ENCODE peak calls at places on chromosomes 1 and 21, in nine cellular contexts. One of them, this sample, is unnamed. For H3K36me3, the result is how much of the 10 kb centered on the place peaks cover.

GRCh38 chr1:172697463-172698100 is 38.7 kb downstream of the FASLG start:
- DNase-seq in mucosa of descending colon: no peak
- DNase-seq in RWPE2: no peak
- DNase-seq in left ventricle myocardium inferior: no peak
- DNase-seq in heart right ventricle: no peak
- DNase-seq in ovary: no peak
- DNase-seq in CD8-positive, alpha-beta T cell: no peak
- DNase-seq in left lung: no peak
- DNase-seq in colonic mucosa: no peak
- DNase-seq in this sample: peak

GRCh38 chr1:46303872-46304326 is 401 bp downstream of the UQCRH start:
- DNase-seq in ovary: no peak
- DNase-seq in CD8-positive, alpha-beta T cell: no peak
- DNase-seq in RWPE2: no peak
- DNase-seq in colonic mucosa: peak
- DNase-seq in left ventricle myocardium inferior: no peak
- DNase-seq in heart right ventricle: no peak
- DNase-seq in left lung: no peak
- DNase-seq in mucosa of descending colon: no peak
- DNase-seq in this sample: no peak

GRCh38 chr1:92425617-92426016 is 61.1 kb downstream of the GFI1 start:
- DNase-seq in heart right ventricle: no peak
- DNase-seq in ovary: no peak
- DNase-seq in mucosa of descending colon: no peak
- DNase-seq in left ventricle myocardium inferior: no peak
- DNase-seq in RWPE2: no peak
- DNase-seq in colonic mucosa: no peak
- DNase-seq in CD8-positive, alpha-beta T cell: no peak
- DNase-seq in left lung: no peak
- DNase-seq in this sample: no peak

GRCh38 chr1:22773981-22774471 is 63.4 kb downstream of the EPHB2 start:
- DNase-seq in left lung: peak
- DNase-seq in RWPE2: no peak
- DNase-seq in ovary: peak
- DNase-seq in mucosa of descending colon: peak
- DNase-seq in left ventricle myocardium inferior: peak
- DNase-seq in heart right ventricle: peak
- DNase-seq in CD8-positive, alpha-beta T cell: no peak
- DNase-seq in colonic mucosa: peak
- DNase-seq in this sample: no peak

GRCh38 chr1:100313382-100313781 is 38.9 kb upstream of the CDC14A start:
- DNase-seq in ovary: no peak
- DNase-seq in mucosa of descending colon: no peak
- DNase-seq in RWPE2: no peak
- DNase-seq in colonic mucosa: no peak
- DNase-seq in heart right ventricle: no peak
- DNase-seq in left ventricle myocardium inferior: no peak
- DNase-seq in left lung: no peak
- DNase-seq in CD8-positive, alpha-beta T cell: no peak
- DNase-seq in this sample: no peak

GRCh38 chr1:66231162-66232077 is 302.5 kb upstream of the SGIP1 start:
- DNase-seq in heart right ventricle: no peak
- DNase-seq in colonic mucosa: no peak
- DNase-seq in CD8-positive, alpha-beta T cell: no peak
- DNase-seq in RWPE2: no peak
- DNase-seq in ovary: no peak
- DNase-seq in mucosa of descending colon: no peak
- DNase-seq in left lung: no peak
- DNase-seq in left ventricle myocardium inferior: no peak
- DNase-seq in this sample: no peak

GRCh38 chr1:21384620-21385019 is 55.3 kb upstream of the NBPF3 start:
- DNase-seq in RWPE2: no peak
- DNase-seq in colonic mucosa: no peak
- DNase-seq in mucosa of descending colon: no peak
- DNase-seq in left ventricle myocardium inferior: no peak
- DNase-seq in CD8-positive, alpha-beta T cell: no peak
- DNase-seq in left lung: no peak
- DNase-seq in ovary: no peak
- DNase-seq in heart right ventricle: no peak
- DNase-seq in this sample: peak

GRCh38 chr1:111754964-111755320 is 759 bp upstream of the DDX20 start:
- DNase-seq in RWPE2: no peak
- DNase-seq in ovary: no peak
- DNase-seq in left ventricle myocardium inferior: no peak
- DNase-seq in colonic mucosa: peak
- DNase-seq in mucosa of descending colon: peak
- DNase-seq in CD8-positive, alpha-beta T cell: peak
- DNase-seq in left lung: peak
- DNase-seq in heart right ventricle: peak
- DNase-seq in this sample: no peak

GRCh38 chr1:23916209-23917131 is 3.3 kb upstream of the CNR2 start:
- DNase-seq in colonic mucosa: peak
- DNase-seq in CD8-positive, alpha-beta T cell: peak
- DNase-seq in left lung: peak
- DNase-seq in left ventricle myocardium inferior: peak
- DNase-seq in heart right ventricle: peak
- DNase-seq in mucosa of descending colon: peak
- DNase-seq in RWPE2: no peak
- DNase-seq in ovary: peak
- DNase-seq in this sample: peak

DNA sequence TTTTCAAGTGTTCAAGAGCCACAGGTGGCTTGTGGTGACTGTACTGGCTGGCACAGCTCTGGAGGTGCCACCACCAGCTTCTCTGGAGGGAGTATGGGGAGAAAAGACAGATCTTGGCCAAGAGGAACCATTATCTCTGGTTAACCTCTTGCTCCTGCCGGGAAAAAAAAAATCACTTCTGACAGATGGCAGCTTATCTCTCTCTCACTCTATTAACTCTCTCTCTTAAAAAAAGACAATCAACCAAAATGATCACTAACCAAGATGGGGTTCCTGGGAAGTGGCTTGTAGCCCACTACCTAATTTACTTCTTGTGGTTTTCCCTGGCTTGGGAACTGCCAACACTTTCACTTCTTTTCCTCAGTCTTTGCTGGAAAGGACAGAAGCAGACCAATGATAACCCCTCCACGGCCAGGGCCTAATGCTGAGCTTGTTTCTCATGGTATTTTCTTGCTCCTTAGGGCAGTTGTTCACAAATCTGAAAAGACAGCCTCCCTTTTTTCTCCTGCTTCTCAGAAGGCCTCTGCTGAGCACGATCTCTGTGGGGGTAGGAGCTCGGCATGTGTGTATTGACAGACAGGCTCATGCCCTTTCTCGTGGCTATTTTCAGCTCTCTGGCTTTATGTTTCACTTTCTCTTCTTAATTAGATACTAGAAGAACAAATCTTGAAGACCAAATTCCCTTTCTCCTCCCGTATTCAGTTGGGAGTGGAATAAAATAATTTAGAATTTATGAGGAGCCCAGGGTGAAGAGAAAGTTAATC is 950 bp upstream of the RIIAD1 start:
- DNase-seq in colonic mucosa: no peak
- DNase-seq in ovary: no peak
- DNase-seq in mucosa of descending colon: no peak
- DNase-seq in left ventricle myocardium inferior: no peak
- DNase-seq in left lung: no peak
- DNase-seq in RWPE2: no peak
- DNase-seq in heart right ventricle: no peak
- DNase-seq in CD8-positive, alpha-beta T cell: no peak
- DNase-seq in this sample: no peak
- H3K4me3 ChIP-seq in colonic mucosa: peak
- H3K4me3 ChIP-seq in ovary: peak
- H3K4me3 ChIP-seq in mucosa of descending colon: no peak
- H3K4me3 ChIP-seq in left ventricle myocardium inferior: peak
- H3K4me3 ChIP-seq in left lung: peak
- H3K4me3 ChIP-seq in RWPE2: no peak
- H3K4me3 ChIP-seq in heart right ventricle: peak
- H3K4me3 ChIP-seq in CD8-positive, alpha-beta T cell: peak
- H3K4me3 ChIP-seq in this sample: peak

DNA sequence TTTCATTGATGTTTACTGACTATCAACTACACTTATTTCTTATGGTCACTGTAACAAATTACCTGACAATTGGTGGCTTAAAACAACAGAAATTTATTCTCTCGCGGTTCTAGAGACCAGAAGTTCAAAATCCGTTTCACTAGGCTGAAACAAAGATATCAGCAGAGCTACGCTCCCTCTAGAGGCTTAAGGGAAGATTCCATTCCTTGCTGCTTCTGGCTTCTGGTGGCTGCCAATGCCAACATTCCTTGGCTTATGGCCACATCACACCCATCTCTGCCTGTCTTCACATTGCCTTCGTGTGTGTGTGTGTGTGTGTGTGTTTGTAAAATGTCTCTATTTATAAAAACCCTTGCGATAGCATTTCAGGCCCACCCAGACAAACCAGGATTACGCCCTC is 66.4 kb downstream of the LMX1A start:
- DNase-seq in CD8-positive, alpha-beta T cell: no peak
- DNase-seq in mucosa of descending colon: no peak
- DNase-seq in ovary: no peak
- DNase-seq in left lung: no peak
- DNase-seq in RWPE2: no peak
- DNase-seq in heart right ventricle: no peak
- DNase-seq in left ventricle myocardium inferior: no peak
- DNase-seq in colonic mucosa: no peak
- DNase-seq in this sample: no peak
- TF ChIP-seq CTCF in CD8-positive, alpha-beta T cell: no peak
- TF ChIP-seq CTCF in mucosa of descending colon: no peak
- TF ChIP-seq CTCF in ovary: no peak
- TF ChIP-seq CTCF in left lung: no peak
- TF ChIP-seq CTCF in RWPE2: no peak
- TF ChIP-seq CTCF in heart right ventricle: no peak
- TF ChIP-seq CTCF in left ventricle myocardium inferior: no peak
- TF ChIP-seq CTCF in colonic mucosa: no peak
- TF ChIP-seq CTCF in this sample: peak

GRCh38 chr1:43449708-43450069 is 4.0 kb downstream of the HYI start:
- DNase-seq in CD8-positive, alpha-beta T cell: no peak
- DNase-seq in colonic mucosa: no peak
- DNase-seq in left lung: no peak
- DNase-seq in heart right ventricle: no peak
- DNase-seq in RWPE2: no peak
- DNase-seq in left ventricle myocardium inferior: no peak
- DNase-seq in ovary: no peak
- DNase-seq in mucosa of descending colon: no peak
- DNase-seq in this sample: no peak
- H3K36me3 ChIP-seq in CD8-positive, alpha-beta T cell: under half
- H3K36me3 ChIP-seq in colonic mucosa: under half
- H3K36me3 ChIP-seq in left lung: under half
- H3K36me3 ChIP-seq in heart right ventricle: half or more
- H3K36me3 ChIP-seq in RWPE2: half or more
- H3K36me3 ChIP-seq in left ventricle myocardium inferior: half or more
- H3K36me3 ChIP-seq in ovary: under half
- H3K36me3 ChIP-seq in mucosa of descending colon: under half
- H3K36me3 ChIP-seq in this sample: under half

GRCh38 chr1:109886827-109887226 is 23.8 kb upstream of the CSF1 start:
- DNase-seq in mucosa of descending colon: no peak
- DNase-seq in heart right ventricle: no peak
- DNase-seq in colonic mucosa: no peak
- DNase-seq in left lung: no peak
- DNase-seq in left ventricle myocardium inferior: no peak
- DNase-seq in ovary: no peak
- DNase-seq in RWPE2: no peak
- DNase-seq in CD8-positive, alpha-beta T cell: no peak
- DNase-seq in this sample: no peak
- H3K4me3 ChIP-seq in mucosa of descending colon: no peak
- H3K4me3 ChIP-seq in heart right ventricle: no peak
- H3K4me3 ChIP-seq in colonic mucosa: no peak
- H3K4me3 ChIP-seq in left lung: no peak
- H3K4me3 ChIP-seq in left ventricle myocardium inferior: no peak
- H3K4me3 ChIP-seq in ovary: no peak
- H3K4me3 ChIP-seq in RWPE2: no peak
- H3K4me3 ChIP-seq in CD8-positive, alpha-beta T cell: no peak
- H3K4me3 ChIP-seq in this sample: no peak

GRCh38 chr1:154575951-154576566 is 8.5 kb downstream of the CHRNB2 start:
- DNase-seq in colonic mucosa: no peak
- DNase-seq in mucosa of descending colon: no peak
- DNase-seq in ovary: no peak
- DNase-seq in left lung: no peak
- DNase-seq in CD8-positive, alpha-beta T cell: no peak
- DNase-seq in RWPE2: no peak
- DNase-seq in heart right ventricle: no peak
- DNase-seq in left ventricle myocardium inferior: no peak
- DNase-seq in this sample: no peak
- TF ChIP-seq CTCF in colonic mucosa: no peak
- TF ChIP-seq CTCF in mucosa of descending colon: no peak
- TF ChIP-seq CTCF in ovary: no peak
- TF ChIP-seq CTCF in left lung: no peak
- TF ChIP-seq CTCF in CD8-positive, alpha-beta T cell: no peak
- TF ChIP-seq CTCF in RWPE2: no peak
- TF ChIP-seq CTCF in heart right ventricle: no peak
- TF ChIP-seq CTCF in left ventricle myocardium inferior: no peak
- TF ChIP-seq CTCF in this sample: no peak

GRCh38 chr1:64851664-64852063 is 106.8 kb downstream of the RAVER2 start:
- DNase-seq in left lung: no peak
- DNase-seq in left ventricle myocardium inferior: no peak
- DNase-seq in CD8-positive, alpha-beta T cell: no peak
- DNase-seq in RWPE2: no peak
- DNase-seq in mucosa of descending colon: no peak
- DNase-seq in ovary: no peak
- DNase-seq in colonic mucosa: no peak
- DNase-seq in heart right ventricle: no peak
- DNase-seq in this sample: no peak
- H3K36me3 ChIP-seq in left lung: under half
- H3K36me3 ChIP-seq in left ventricle myocardium inferior: half or more
- H3K36me3 ChIP-seq in CD8-positive, alpha-beta T cell: half or more
- H3K36me3 ChIP-seq in RWPE2: under half
- H3K36me3 ChIP-seq in mucosa of descending colon: under half
- H3K36me3 ChIP-seq in ovary: under half
- H3K36me3 ChIP-seq in colonic mucosa: under half
- H3K36me3 ChIP-seq in heart right ventricle: half or more
- H3K36me3 ChIP-seq in this sample: under half

GRCh38 chr1:154747380-154747779 is 122.7 kb downstream of the KCNN3 start:
- DNase-seq in CD8-positive, alpha-beta T cell: no peak
- DNase-seq in heart right ventricle: no peak
- DNase-seq in mucosa of descending colon: no peak
- DNase-seq in RWPE2: no peak
- DNase-seq in ovary: no peak
- DNase-seq in left lung: no peak
- DNase-seq in colonic mucosa: no peak
- DNase-seq in left ventricle myocardium inferior: no peak
- DNase-seq in this sample: no peak
- H3K4me3 ChIP-seq in CD8-positive, alpha-beta T cell: no peak
- H3K4me3 ChIP-seq in heart right ventricle: no peak
- H3K4me3 ChIP-seq in mucosa of descending colon: no peak
- H3K4me3 ChIP-seq in RWPE2: no peak
- H3K4me3 ChIP-seq in ovary: no peak
- H3K4me3 ChIP-seq in left lung: no peak
- H3K4me3 ChIP-seq in colonic mucosa: no peak
- H3K4me3 ChIP-seq in left ventricle myocardium inferior: no peak
- H3K4me3 ChIP-seq in this sample: no peak

GRCh38 chr21:33998809-33999208 is 74.6 kb upstream of the MRPS6 start:
- DNase-seq in colonic mucosa: no peak
- DNase-seq in left ventricle myocardium inferior: no peak
- DNase-seq in RWPE2: no peak
- DNase-seq in heart right ventricle: no peak
- DNase-seq in ovary: no peak
- DNase-seq in left lung: no peak
- DNase-seq in mucosa of descending colon: no peak
- DNase-seq in CD8-positive, alpha-beta T cell: no peak
- DNase-seq in this sample: no peak
- TF ChIP-seq CTCF in colonic mucosa: no peak
- TF ChIP-seq CTCF in left ventricle myocardium inferior: no peak
- TF ChIP-seq CTCF in RWPE2: no peak
- TF ChIP-seq CTCF in heart right ventricle: no peak
- TF ChIP-seq CTCF in ovary: no peak
- TF ChIP-seq CTCF in left lung: no peak
- TF ChIP-seq CTCF in mucosa of descending colon: no peak
- TF ChIP-seq CTCF in CD8-positive, alpha-beta T cell: no peak
- TF ChIP-seq CTCF in this sample: no peak

This sample was measured in GM06990.